ENCODE peak calls at places on chromosome 5, in five cellular contexts. V is H1, Y is GM12891, N is GM12892, G is K562. K is an unnamed sample.

GRCh38 chr5:131622633-131623032 is 12.4 kb downstream of the RAPGEF6 start:
- DNase-seq in V (no peak), Y (no peak), N (no peak), G (no peak), K (peak; percentile 53)

GRCh38 chr5:62596096-62596495 is 17.5 kb downstream of the LRRC70 start:
- DNase-seq in V (no peak), Y (no peak), N (no peak), G (no peak), K (no peak)

GRCh38 chr5:149238540-149238939 is 33.1 kb upstream of the AFAP1L1 start:
- DNase-seq in V (no peak), Y (no peak), N (no peak), G (no peak), K (no peak)

GRCh38 chr5:71891856-71892255 is 172.8 kb downstream of the CARTPT start:
- DNase-seq in V (peak; percentile 3), Y (no peak), N (no peak), G (no peak), K (no peak)

GRCh38 chr5:87829214-87829551 is 416.5 kb upstream of the CCNH start:
- DNase-seq in V (no peak), Y (no peak), N (no peak), G (no peak), K (peak; percentile 19)

GRCh38 chr5:142438573-142438972 is 113.8 kb upstream of the SPRY4 start:
- DNase-seq in V (no peak), Y (no peak), N (no peak), G (no peak), K (no peak)

GRCh38 chr5:72651779-72652178 is 144.6 kb upstream of the ZNF366 start:
- DNase-seq in V (no peak), Y (no peak), N (no peak), G (no peak), K (no peak)

GRCh38 chr5:95866431-95867063 is 44.0 kb upstream of the GLRX start:
- DNase-seq in V (no peak), Y (no peak), N (no peak), G (no peak), K (no peak)

GRCh38 chr5:129960831-129961230 is 56.6 kb downstream of the CHSY3 start:
- DNase-seq in V (no peak), Y (no peak), N (no peak), G (no peak), K (no peak)

GRCh38 chr5:142385194-142385593 is 60.4 kb upstream of the SPRY4 start:
- DNase-seq in V (no peak), Y (no peak), N (no peak), G (no peak), K (no peak)

GRCh38 chr5:52693279-52693678 is 94.4 kb upstream of the ITGA1 start:
- DNase-seq in V (no peak), Y (no peak), N (no peak), G (no peak), K (peak; percentile 30)

GRCh38 chr5:113040672-113041071 is 64.1 kb downstream of the DCP2 start:
- DNase-seq in V (no peak), Y (no peak), N (no peak), G (no peak), K (no peak)

GRCh38 chr5:72355706-72356299 is 35.6 kb downstream of the PTCD2 start:
- DNase-seq in V (no peak), Y (no peak), N (no peak), G (peak; percentile 22), K (no peak)

GRCh38 chr5:115179959-115180709 is 10.4 kb upstream of the TRIM36 start:
- DNase-seq in V (no peak), Y (peak; percentile 44), N (no peak), G (no peak), K (no peak)

GRCh38 chr5:103036601-103037000 is 83.3 kb downstream of the GIN1 start:
- DNase-seq in V (no peak), Y (no peak), N (no peak), G (no peak), K (no peak)

GRCh38 chr5:2802693-2803365 is 51.4 kb upstream of the IRX2 start:
- DNase-seq in V (no peak), Y (no peak), N (no peak), G (no peak), K (peak; percentile 3)

GRCh38 chr5:109126481-109126880 is 283.3 kb downstream of the PJA2 start:
- DNase-seq in V (no peak), Y (no peak), N (no peak), G (no peak), K (no peak)

GRCh38 chr5:169796731-169797130 is 159.7 kb downstream of the DOCK2 start:
- DNase-seq in V (no peak), Y (no peak), N (no peak), G (no peak), K (no peak)

GRCh38 chr5:68464424-68464823 is 248.9 kb downstream of the PIK3R1 start:
- DNase-seq in V (no peak), Y (no peak), N (no peak), G (no peak), K (no peak)

GRCh38 chr5:17223375-17224185 is 6.1 kb downstream of the BASP1 start:
- DNase-seq in V (no peak), Y (no peak), N (no peak), G (no peak), K (no peak)

GRCh38 chr5:171422495-171422894 is 3.0 kb downstream of the FGF18 start:
- DNase-seq in V (no peak), Y (no peak), N (no peak), G (no peak), K (no peak)

GRCh38 chr5:66157046-66157445 is 12.9 kb downstream of the SREK1 start:
- DNase-seq in V (no peak), Y (no peak), N (no peak), G (no peak), K (no peak)
- TF ChIP-seq TAF1 in V (no peak), Y (no peak), N (no peak), G (no peak), K (no peak)

DNA sequence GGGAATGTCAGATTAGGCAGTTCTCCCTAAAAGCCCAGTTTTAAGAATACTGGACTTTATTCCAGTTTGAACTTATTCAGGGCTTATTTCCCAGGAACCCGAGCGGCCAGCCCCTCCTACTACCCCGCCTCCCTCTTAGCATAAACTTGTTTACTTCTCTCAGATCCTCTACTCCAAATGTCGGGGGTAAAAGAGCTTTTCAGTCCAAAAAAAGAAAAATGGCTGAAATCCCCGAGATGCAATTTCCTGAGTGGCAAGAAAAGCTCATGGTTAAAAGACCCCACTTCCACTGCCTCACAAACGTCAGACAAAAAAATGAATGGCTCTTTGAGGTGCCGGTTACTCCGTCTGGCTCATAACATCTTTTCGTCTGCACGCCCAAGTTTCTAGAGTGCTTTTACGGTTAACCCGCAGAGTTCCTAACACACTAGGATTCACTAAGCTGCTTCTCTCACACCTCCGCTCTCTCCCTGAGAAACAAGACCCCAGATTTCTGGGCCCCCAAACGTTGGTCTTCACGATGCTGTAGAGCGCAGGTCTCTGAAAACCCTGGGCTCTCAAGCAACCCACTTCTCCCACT is 404 bp downstream of the BRD8 start:
- DNase-seq in V (no peak), Y (no peak), N (no peak), G (peak; percentile 65), K (peak; percentile 23)
- TF ChIP-seq TAF1 in V (no peak), Y (no peak), N (no peak), G (no peak), K (no peak)

GRCh38 chr5:14173419-14174234 is 30.5 kb downstream of the TRIO start:
- DNase-seq in V (no peak), Y (no peak), N (no peak), G (no peak), K (no peak)

GRCh38 chr5:14171621-14172020 is 28.5 kb downstream of the TRIO start:
- DNase-seq in V (no peak), Y (no peak), N (no peak), G (no peak), K (peak; percentile 43)

GRCh38 chr5:14168793-14169262 is 25.7 kb downstream of the TRIO start:
- DNase-seq in V (no peak), Y (no peak), N (no peak), G (no peak), K (peak; percentile 88)

GRCh38 chr5:14172149-14172795 is 29.1 kb downstream of the TRIO start:
- DNase-seq in V (no peak), Y (no peak), N (no peak), G (no peak), K (no peak)

GRCh38 chr5:14171091-14171490 is 27.9 kb downstream of the TRIO start:
- DNase-seq in V (no peak), Y (no peak), N (no peak), G (no peak), K (no peak)
- TF ChIP-seq TAF1 in V (no peak), Y (no peak), N (no peak), G (no peak), K (no peak)

DNA sequence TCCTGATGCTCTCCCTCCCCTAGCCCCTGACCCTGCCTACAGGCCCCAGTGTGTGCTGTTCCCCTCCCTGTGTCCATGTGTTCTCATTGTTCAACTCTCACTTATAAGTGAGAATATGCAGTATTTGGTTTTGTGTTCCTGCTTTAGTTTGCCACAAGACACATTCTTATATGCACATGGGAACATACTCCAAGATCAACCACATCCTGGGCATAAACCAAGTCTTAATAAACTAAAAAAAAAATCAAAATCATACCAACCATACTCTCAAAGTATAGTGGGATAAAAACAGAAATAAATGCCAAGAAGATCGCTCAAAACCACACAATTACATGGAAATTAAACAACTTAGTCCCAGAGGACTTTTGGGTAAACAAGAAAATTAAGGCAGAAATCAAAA is 11.2 kb upstream of the ZCCHC9 start:
- DNase-seq in V (no peak), Y (no peak), N (no peak), G (no peak), K (no peak)
- TF ChIP-seq TAF1 in V (no peak), Y (no peak), N (no peak), G (no peak), K (no peak)

GRCh38 chr5:7392401-7393024 is 3.4 kb upstream of the ADCY2 start:
- DNase-seq in V (peak; percentile 39), Y (no peak), N (no peak), G (no peak), K (peak; percentile 6)
- TF ChIP-seq TAF1 in V (no peak), Y (no peak), N (no peak), G (no peak), K (no peak)

GRCh38 chr5:159581502-159582249 is 251.4 kb upstream of the IL12B start:
- DNase-seq in V (no peak), Y (no peak), N (no peak), G (no peak), K (no peak)
- TF ChIP-seq TAF1 in V (no peak), Y (no peak), N (no peak), G (no peak), K (no peak)

GRCh38 chr5:13591621-13592020 is 352.9 kb downstream of the DNAH5 start:
- DNase-seq in V (no peak), Y (no peak), N (no peak), G (no peak), K (no peak)
- TF ChIP-seq TAF1 in V (no peak), Y (no peak), N (no peak), G (no peak), K (no peak)

K was measured in HepG2.